ENCODE peak calls at places on chromosomes 1 and 21, in six cellular contexts. One of them, this sample, is unnamed.

GRCh38 chr1:228109073-228109961 is at the start of gene MRPL55:
- DNase-seq in A549: peak; percentile 86
- DNase-seq in AG04450: peak; percentile 83
- DNase-seq in NT2/D1: peak; percentile 96
- DNase-seq in T47D: peak; percentile 98
- DNase-seq in amygdala: peak; percentile 98
- DNase-seq in this sample: peak; percentile 96

GRCh38 chr1:100982783-100983182 is 42.8 kb downstream of the DPH5 start:
- DNase-seq in A549: no peak
- DNase-seq in AG04450: no peak
- DNase-seq in NT2/D1: no peak
- DNase-seq in T47D: peak; percentile 87
- DNase-seq in amygdala: no peak
- DNase-seq in this sample: no peak

GRCh38 chr1:53294557-53294956 is 33.3 kb downstream of the LRP8 start:
- DNase-seq in A549: no peak
- DNase-seq in AG04450: peak; percentile 6
- DNase-seq in NT2/D1: no peak
- DNase-seq in T47D: no peak
- DNase-seq in amygdala: peak; percentile 33
- DNase-seq in this sample: no peak

GRCh38 chr1:153542956-153543737 is 2.4 kb upstream of the S100A5 start:
- DNase-seq in A549: no peak
- DNase-seq in AG04450: no peak
- DNase-seq in NT2/D1: no peak
- DNase-seq in T47D: no peak
- DNase-seq in amygdala: no peak
- DNase-seq in this sample: peak; percentile 58

GRCh38 chr1:111909010-111909409 is 80.5 kb downstream of the KCND3 start:
- DNase-seq in A549: no peak
- DNase-seq in AG04450: no peak
- DNase-seq in NT2/D1: peak; percentile 47
- DNase-seq in T47D: no peak
- DNase-seq in amygdala: no peak
- DNase-seq in this sample: no peak

GRCh38 chr1:172746091-172746949 is 87.4 kb downstream of the FASLG start:
- DNase-seq in A549: peak; percentile 51
- DNase-seq in AG04450: peak; percentile 94
- DNase-seq in NT2/D1: no peak
- DNase-seq in T47D: peak; percentile 87
- DNase-seq in amygdala: no peak
- DNase-seq in this sample: peak; percentile 97

GRCh38 chr1:172697463-172698100 is 38.7 kb downstream of the FASLG start:
- DNase-seq in A549: no peak
- DNase-seq in AG04450: no peak
- DNase-seq in NT2/D1: no peak
- DNase-seq in T47D: no peak
- DNase-seq in amygdala: no peak
- DNase-seq in this sample: no peak

GRCh38 chr1:160747717-160748116 is 8.7 kb downstream of the SLAMF7 start:
- DNase-seq in A549: no peak
- DNase-seq in AG04450: no peak
- DNase-seq in NT2/D1: no peak
- DNase-seq in T47D: no peak
- DNase-seq in amygdala: no peak
- DNase-seq in this sample: no peak

GRCh38 chr1:95067069-95067468 is 5.7 kb downstream of the ALG14 start:
- DNase-seq in A549: no peak
- DNase-seq in AG04450: no peak
- DNase-seq in NT2/D1: no peak
- DNase-seq in T47D: no peak
- DNase-seq in amygdala: no peak
- DNase-seq in this sample: no peak

GRCh38 chr1:150386546-150387080 is 22.7 kb downstream of the RPRD2 start:
- DNase-seq in A549: no peak
- DNase-seq in AG04450: no peak
- DNase-seq in NT2/D1: no peak
- DNase-seq in T47D: no peak
- DNase-seq in amygdala: no peak
- DNase-seq in this sample: no peak

GRCh38 chr1:107572674-107573205 is 392.2 kb downstream of the VAV3 start:
- DNase-seq in A549: no peak
- DNase-seq in AG04450: peak; percentile 1
- DNase-seq in NT2/D1: no peak
- DNase-seq in T47D: peak; percentile 75
- DNase-seq in amygdala: no peak
- DNase-seq in this sample: peak; percentile 59

GRCh38 chr1:37890378-37891014 is 31.1 kb upstream of the MTF1 start:
- DNase-seq in A549: peak; percentile 14
- DNase-seq in AG04450: no peak
- DNase-seq in NT2/D1: peak; percentile 38
- DNase-seq in T47D: peak; percentile 57
- DNase-seq in amygdala: no peak
- DNase-seq in this sample: peak; percentile 35

GRCh38 chr1:202694354-202694753 is 15.9 kb downstream of the SYT2 start:
- DNase-seq in A549: no peak
- DNase-seq in AG04450: no peak
- DNase-seq in NT2/D1: no peak
- DNase-seq in T47D: no peak
- DNase-seq in amygdala: no peak
- DNase-seq in this sample: no peak

GRCh38 chr1:54814571-54814970 is 13.4 kb upstream of the TTC22 start:
- DNase-seq in A549: no peak
- DNase-seq in AG04450: no peak
- DNase-seq in NT2/D1: no peak
- DNase-seq in T47D: no peak
- DNase-seq in amygdala: no peak
- DNase-seq in this sample: no peak

GRCh38 chr1:245285168-245285567 is 130.4 kb downstream of the KIF26B start:
- DNase-seq in A549: no peak
- DNase-seq in AG04450: no peak
- DNase-seq in NT2/D1: no peak
- DNase-seq in T47D: no peak
- DNase-seq in amygdala: no peak
- DNase-seq in this sample: no peak

GRCh38 chr1:43068911-43069310 is 103.2 kb downstream of the EBNA1BP2 start:
- DNase-seq in A549: no peak
- DNase-seq in AG04450: no peak
- DNase-seq in NT2/D1: no peak
- DNase-seq in T47D: no peak
- DNase-seq in amygdala: no peak
- DNase-seq in this sample: no peak

GRCh38 chr1:232421143-232421796 is 208.7 kb downstream of the SIPA1L2 start:
- DNase-seq in A549: no peak
- DNase-seq in AG04450: no peak
- DNase-seq in NT2/D1: no peak
- DNase-seq in T47D: peak; percentile 73
- DNase-seq in amygdala: no peak
- DNase-seq in this sample: no peak

GRCh38 chr1:2544875-2545638 is 11.1 kb upstream of the TNFRSF14 start:
- DNase-seq in A549: no peak
- DNase-seq in AG04450: no peak
- DNase-seq in NT2/D1: no peak
- DNase-seq in T47D: no peak
- DNase-seq in amygdala: no peak
- DNase-seq in this sample: no peak

GRCh38 chr1:99656701-99657100 is 10.8 kb downstream of the PALMD start:
- DNase-seq in A549: no peak
- DNase-seq in AG04450: no peak
- DNase-seq in NT2/D1: no peak
- DNase-seq in T47D: no peak
- DNase-seq in amygdala: no peak
- DNase-seq in this sample: no peak

GRCh38 chr1:201648066-201648910 is 109.4 kb downstream of the NAV1 start:
- DNase-seq in A549: peak; percentile 64
- DNase-seq in AG04450: no peak
- DNase-seq in NT2/D1: no peak
- DNase-seq in T47D: peak; percentile 36
- DNase-seq in amygdala: peak; percentile 71
- DNase-seq in this sample: no peak

GRCh38 chr1:14487671-14488070 is 110.8 kb upstream of the KAZN start:
- DNase-seq in A549: no peak
- DNase-seq in AG04450: no peak
- DNase-seq in NT2/D1: no peak
- DNase-seq in T47D: no peak
- DNase-seq in amygdala: no peak
- DNase-seq in this sample: peak; percentile 83

GRCh38 chr1:59204001-59204400 is 92.9 kb upstream of the FGGY start:
- DNase-seq in A549: no peak
- DNase-seq in AG04450: no peak
- DNase-seq in NT2/D1: no peak
- DNase-seq in T47D: peak; percentile 10
- DNase-seq in amygdala: no peak
- DNase-seq in this sample: no peak

GRCh38 chr21:42061866-42062542 is 9.1 kb upstream of the UMODL1 start:
- DNase-seq in A549: no peak
- DNase-seq in AG04450: no peak
- DNase-seq in NT2/D1: no peak
- DNase-seq in T47D: no peak
- DNase-seq in amygdala: no peak
- DNase-seq in this sample: no peak